ENCODE peak calls at places on chromosomes 3 and 15, in six cellular contexts. I is tibial artery, S is endothelial cell, Z is chondrocyte, F is cardiac fibroblast, M is neural crest cell. O is an unnamed sample.

GRCh38 chr15:31256385-31257265 is 70.0 kb upstream of the KLF13 start:
- DNase-seq in I (no peak), S (no peak), Z (peak; percentile 75), F (no peak), M (no peak), O (no peak)

GRCh38 chr3:58487140-58487886 is 4.6 kb upstream of the KCTD6 start:
- DNase-seq in I (peak; percentile 69), S (no peak), Z (no peak), F (peak; percentile 69), M (no peak), O (no peak)

GRCh38 chr3:30952786-30953185 is 58.3 kb upstream of the GADL1 start:
- DNase-seq in I (no peak), S (no peak), Z (no peak), F (peak; percentile 7), M (no peak), O (no peak)

GRCh38 chr15:88331291-88331690 is 74.8 kb upstream of the NTRK3 start:
- DNase-seq in I (no peak), S (peak; percentile 81), Z (no peak), F (peak; percentile 21), M (peak; percentile 76), O (peak; percentile 73)

GRCh38 chr3:144754076-144754783 is 782.6 kb downstream of the DIPK2A start:
- DNase-seq in I (no peak), S (no peak), Z (no peak), F (no peak), M (no peak), O (no peak)

GRCh38 chr3:24986635-24987034 is 441.4 kb upstream of the RARB start:
- DNase-seq in I (no peak), S (no peak), Z (no peak), F (no peak), M (no peak), O (no peak)

GRCh38 chr3:196044513-196044912 is 37.4 kb downstream of the TFRC start:
- DNase-seq in I (no peak), S (no peak), Z (no peak), F (no peak), M (no peak), O (no peak)

GRCh38 chr15:50830477-50831354 is 65.2 kb upstream of the SPPL2A start:
- DNase-seq in I (no peak), S (no peak), Z (no peak), F (no peak), M (no peak), O (no peak)

GRCh38 chr3:141979050-141979671 is 102.7 kb downstream of the ATP1B3 start:
- DNase-seq in I (no peak), S (no peak), Z (no peak), F (peak; percentile 76), M (no peak), O (no peak)

GRCh38 chr3:71551286-71551919 is 32.1 kb downstream of the FOXP1 start:
- DNase-seq in I (no peak), S (no peak), Z (no peak), F (peak; percentile 20), M (no peak), O (no peak)

GRCh38 chr3:10929978-10930620 is 62.4 kb upstream of the SLC6A1 start:
- DNase-seq in I (no peak), S (no peak), Z (no peak), F (no peak), M (no peak), O (peak; percentile 40)

GRCh38 chr3:23442598-23443383 is 239.7 kb downstream of the UBE2E2 start:
- DNase-seq in I (no peak), S (no peak), Z (no peak), F (no peak), M (no peak), O (no peak)

GRCh38 chr3:131250466-131250865 is 131.1 kb upstream of the NUDT16 start:
- DNase-seq in I (no peak), S (no peak), Z (no peak), F (no peak), M (no peak), O (no peak)

GRCh38 chr15:63595066-63595465 is 2.1 kb upstream of the FBXL22 start:
- DNase-seq in I (no peak), S (no peak), Z (no peak), F (no peak), M (no peak), O (no peak)

GRCh38 chr3:177596248-177596821 is 399.1 kb upstream of the TBL1XR1 start:
- DNase-seq in I (no peak), S (no peak), Z (no peak), F (peak; percentile 18), M (no peak), O (no peak)

GRCh38 chr3:140206196-140207040 is 271.4 kb downstream of the CLSTN2 start:
- DNase-seq in I (no peak), S (peak; percentile 61), Z (no peak), F (peak; percentile 32), M (no peak), O (no peak)
- TF ChIP-seq CTCF in I (no peak), S (peak; percentile 20), Z (peak; percentile 70), F (peak; percentile 12), M (peak; percentile 42), O (peak; percentile 49)

DNA sequence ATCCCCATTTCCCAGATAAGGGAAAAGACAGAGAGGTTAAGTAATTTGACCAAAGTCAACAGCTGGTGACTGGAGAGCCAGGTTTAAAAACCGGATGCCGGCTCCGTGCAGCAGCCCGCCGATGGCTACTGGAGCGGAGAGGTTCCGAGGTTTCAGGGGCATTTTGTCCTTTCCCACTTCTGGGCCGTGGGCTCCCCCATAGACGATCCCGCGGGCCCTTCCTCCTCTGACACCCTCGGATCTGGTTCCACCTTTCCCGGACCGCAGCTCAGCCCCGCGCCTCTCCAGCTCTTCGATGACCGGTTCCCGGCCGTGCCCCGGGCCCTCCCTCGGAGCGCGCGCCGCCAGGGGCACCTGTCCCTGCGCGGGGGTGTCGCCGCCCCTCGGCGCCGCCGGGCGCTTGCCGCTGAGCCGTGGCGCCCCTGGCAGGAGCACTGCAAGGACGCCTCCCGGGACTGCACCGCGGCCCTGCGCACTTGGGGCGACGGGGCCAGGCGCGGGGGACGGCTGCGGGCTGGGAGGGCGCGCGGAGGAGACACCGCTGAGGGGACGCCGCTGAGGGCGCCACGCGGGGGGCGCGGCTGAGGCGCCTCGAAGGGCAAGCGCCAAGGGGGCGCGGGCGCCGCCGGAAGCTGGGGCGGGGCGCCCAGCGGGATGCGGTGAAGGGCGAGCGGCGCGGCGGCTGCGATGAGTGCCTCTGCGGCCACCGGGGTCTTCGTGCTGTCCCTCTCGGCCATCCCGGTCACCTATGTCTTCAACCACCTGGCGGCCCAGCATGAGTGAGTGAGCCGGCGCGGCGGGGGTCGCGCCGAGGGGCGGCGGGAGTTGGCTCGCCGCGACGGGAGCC is at the start of gene TM6SF1:
- DNase-seq in I (no peak), S (peak; percentile 42), Z (no peak), F (no peak), M (peak; percentile 16), O (no peak)
- TF ChIP-seq CTCF in I (no peak), S (no peak), Z (no peak), F (no peak), M (no peak), O (no peak)

GRCh38 chr15:41558400-41559238 is at the start of gene TYRO3:
- DNase-seq in I (peak; percentile 82), S (peak; percentile 53), Z (no peak), F (peak; percentile 61), M (peak; percentile 48), O (peak; percentile 81)
- TF ChIP-seq CTCF in I (no peak), S (no peak), Z (no peak), F (no peak), M (no peak), O (no peak)

GRCh38 chr15:101723874-101724674 is at the start of gene TARS3:
- DNase-seq in I (peak; percentile 98), S (peak; percentile 89), Z (peak; percentile 93), F (peak; percentile 90), M (peak; percentile 78), O (peak; percentile 90)
- TF ChIP-seq CTCF in I (peak; percentile 30), S (no peak), Z (peak; percentile 62), F (peak; percentile 2), M (peak; percentile 25), O (peak; percentile 40)

O was measured in type B pancreatic cell.